ENCODE peak calls at places on chromosomes 7 and 10, in four cellular contexts. Z is AG10803; O is stimulated activated CD4-positive, alpha-beta T cell treated with anti-CD3 and anti-CD28 coated beads, Interleukin-4, amount 100 ng/mL, for 4 hours; H is naive thymus-derived CD8-positive, alpha-beta T cell. Q is an unnamed sample.

GRCh38 chr10:33893502-33893901 is 559.0 kb upstream of the NRP1 start:
- DNase-seq in O (no peak), Z (no peak), H (no peak), Q (no peak)

GRCh38 chr10:5615263-5615820 is 51.1 kb downstream of the ASB13 start:
- DNase-seq in Z (no peak), H (no peak), O (no peak), Q (no peak)

GRCh38 chr10:132777441-132777840 is 8.5 kb downstream of the NKX6-2 start:
- DNase-seq in H (no peak), Z (no peak), O (no peak), Q (no peak)

GRCh38 chr10:1737222-1738061 is at the start of gene ADARB2:
- DNase-seq in Z (no peak), O (no peak), H (no peak), Q (no peak)

GRCh38 chr10:116670706-116671105 is 50.0 kb downstream of the PNLIPRP2 start:
- DNase-seq in Z (no peak), O (no peak), H (no peak), Q (no peak)

GRCh38 chr7:85554294-85554877 is 367.5 kb upstream of the SEMA3D start:
- DNase-seq in Z (peak), H (peak), O (no peak), Q (no peak)

GRCh38 chr10:101843032-101843991 is at the start of gene KCNIP2:
- DNase-seq in Z (no peak), H (no peak), O (peak), Q (peak)

GRCh38 chr7:66557214-66558200 is 71.2 kb upstream of the KCTD7 start:
- DNase-seq in H (peak), Z (peak), O (peak), Q (peak)

GRCh38 chr7:105992888-105993287 is 29.8 kb downstream of the CDHR3 start:
- DNase-seq in Z (no peak), O (no peak), H (peak), Q (no peak)

GRCh38 chr7:153109561-153109960 is 350.0 kb downstream of the ACTR3B start:
- DNase-seq in H (no peak), Z (no peak), O (no peak), Q (no peak)

GRCh38 chr10:71342850-71343773 is 24.1 kb downstream of the SLC29A3 start:
- DNase-seq in H (no peak), Z (peak), O (no peak), Q (peak)

GRCh38 chr7:89837515-89837914 is 316.8 kb upstream of the STEAP1 start:
- DNase-seq in Z (peak), O (no peak), H (no peak), Q (peak)

GRCh38 chr10:88804083-88804812 is 1.7 kb downstream of the LIPM start:
- DNase-seq in H (no peak), O (no peak), Z (no peak), Q (no peak)

GRCh38 chr10:30818010-30818660 is 188.6 kb upstream of the LYZL2 start:
- DNase-seq in O (no peak), Z (peak), H (no peak), Q (peak)

GRCh38 chr10:103757531-103758293 is 97.7 kb downstream of the SH3PXD2A start:
- DNase-seq in O (peak), Z (peak), H (no peak), Q (no peak)